ENCODE peak calls at places on chromosomes 4 and X, in nine cellular contexts. V is AG08396; B is head of caudate nucleus; F is psoas muscle; I is left colon; Q is HEK293T; Y is GDM1; D is stimulated activated naive CD8-positive, alpha-beta T cell treated with anti-CD3 and anti-CD28 coated beads, Interleukin-15, Interleukin-2, amounts not matched to agents 100 U/mL and 50 U/mL, for 24 hours; K is stimulated activated CD4-positive, alpha-beta T cell treated with anti-CD3 and anti-CD28 coated beads, Interleukin-12 subunit alpha, Interleukin-12 subunit beta, amount 100 ng/mL, for 48 hours. P is an unnamed sample.

GRCh38 chr4:38529189-38530115 is 134.5 kb upstream of the KLF3 start:
- DNase-seq in K (peak), Y (peak), Q (no peak), B (peak), F (no peak), D (peak), I (peak), V (no peak), P (no peak)

GRCh38 chrX:112800901-112801775 is 39.5 kb downstream of the AMOT start:
- DNase-seq in I (no peak), B (no peak), K (no peak), D (no peak), V (no peak), Q (no peak), Y (no peak), F (no peak), P (no peak)

GRCh38 chr4:74608151-74608949 is 163.4 kb downstream of the AREG start:
- DNase-seq in D (no peak), F (no peak), I (no peak), K (no peak), V (peak), Y (no peak), B (no peak), Q (no peak), P (no peak)

GRCh38 chr4:159105761-159106243 is 2.9 kb downstream of the RAPGEF2 start:
- DNase-seq in B (no peak), K (peak), I (peak), D (peak), F (no peak), V (peak), Y (no peak), Q (no peak), P (no peak)

GRCh38 chr4:1593458-1593857 is 90.7 kb downstream of the FAM53A start:
- DNase-seq in I (peak), F (no peak), D (no peak), K (no peak), Q (no peak), B (no peak), Y (no peak), V (no peak), P (no peak)

GRCh38 chrX:68634649-68635227 is 12.7 kb upstream of the STARD8 start:
- DNase-seq in Y (no peak), B (no peak), Q (no peak), K (no peak), V (no peak), F (no peak), I (no peak), D (no peak), P (no peak)

GRCh38 chrX:20437678-20438077 is 171.0 kb upstream of the RPS6KA3 start:
- DNase-seq in Q (no peak), B (no peak), F (no peak), D (no peak), Y (peak), K (no peak), I (no peak), V (no peak), P (no peak)

GRCh38 chrX:67720344-67720743 is 176.5 kb downstream of the AR start:
- DNase-seq in Q (no peak), K (no peak), F (no peak), V (no peak), B (no peak), I (no peak), Y (no peak), D (no peak), P (no peak)

GRCh38 chr4:18695733-18696527 is 674.4 kb upstream of the LCORL start:
- DNase-seq in Q (no peak), I (no peak), K (no peak), D (no peak), B (no peak), Y (no peak), V (no peak), F (no peak), P (no peak)

GRCh38 chr4:186416451-186417060 is 138.8 kb downstream of the MTNR1A start:
- DNase-seq in V (no peak), B (no peak), Q (no peak), Y (no peak), F (no peak), K (no peak), I (no peak), D (no peak), P (no peak)

GRCh38 chr4:23006756-23007155 is 314.0 kb downstream of the GBA3 start:
- DNase-seq in I (no peak), V (no peak), K (no peak), F (no peak), Y (no peak), B (no peak), Q (no peak), D (no peak), P (no peak)

GRCh38 chrX:126509917-126510316 is 42.7 kb downstream of the DCAF12L1 start:
- DNase-seq in V (no peak), Y (no peak), Q (no peak), D (no peak), K (no peak), I (no peak), B (no peak), F (no peak), P (no peak)

GRCh38 chr4:94032754-94033153 is 174.9 kb upstream of the SMARCAD1 start:
- DNase-seq in K (no peak), Y (no peak), F (no peak), Q (peak), I (no peak), D (no peak), V (no peak), B (no peak), P (no peak)

GRCh38 chr4:151801547-151802516 is 41.0 kb upstream of the GATB start:
- DNase-seq in B (no peak), I (peak), V (peak), D (peak), K (peak), Q (peak), F (peak), Y (peak), P (no peak)

GRCh38 chrX:31435592-31435991 is 363.8 kb upstream of the FTHL17 start:
- DNase-seq in D (no peak), I (peak), B (peak), V (no peak), Y (no peak), F (no peak), K (no peak), Q (peak), P (no peak)

GRCh38 chrX:13064599-13065143 is 20.3 kb upstream of the FAM9C start:
- DNase-seq in Q (no peak), F (no peak), V (no peak), D (no peak), K (no peak), I (no peak), Y (no peak), B (no peak), P (no peak)

GRCh38 chrX:24860140-24860539 is 155.6 kb downstream of the ARX start:
- DNase-seq in D (no peak), V (no peak), Y (no peak), I (no peak), B (no peak), F (no peak), Q (no peak), K (no peak), P (no peak)